ENCODE peak calls at places on chromosomes 7 and 10, in five cellular contexts. B, K, Z, V and P are unnamed samples.

GRCh38 chr7:108181073-108181985 is 51.2 kb upstream of the LAMB4 start:
- DNase-seq in B (peak; percentile 76), K (peak; percentile 58), Z (no peak), V (peak; percentile 61), P (peak; percentile 39)

GRCh38 chr7:74182453-74183090 is 8.4 kb downstream of the EIF4H start:
- DNase-seq in B (no peak), K (no peak), Z (no peak), V (no peak), P (no peak)

GRCh38 chr10:29784175-29784773 is 149.5 kb upstream of the SVIL start:
- DNase-seq in B (peak; percentile 96), K (peak; percentile 98), Z (no peak), V (no peak), P (no peak)

GRCh38 chr10:75042292-75042974 is 69.0 kb upstream of the SAMD8 start:
- DNase-seq in B (peak; percentile 23), K (peak; percentile 90), Z (no peak), V (no peak), P (no peak)

GRCh38 chr10:132784582-132785432 is 1.1 kb downstream of the NKX6-2 start:
- DNase-seq in B (peak; percentile 6), K (no peak), Z (no peak), V (no peak), P (no peak)

GRCh38 chr7:125670926-125671572 is 741.4 kb upstream of the POT1 start:
- DNase-seq in B (peak; percentile 46), K (no peak), Z (no peak), V (peak; percentile 20), P (no peak)

GRCh38 chr7:101903505-101903849 is 86.1 kb downstream of the CUX1 start:
- DNase-seq in B (no peak), K (no peak), Z (no peak), V (no peak), P (no peak)

GRCh38 chr10:27506280-27506679 is 2.2 kb downstream of the RAB18 start:
- DNase-seq in B (no peak), K (no peak), Z (no peak), V (no peak), P (no peak)

GRCh38 chr10:101289541-101289940 is 60.3 kb upstream of the LBX1 start:
- DNase-seq in B (no peak), K (no peak), Z (no peak), V (no peak), P (no peak)

GRCh38 chr10:124332426-124332825 is 86.3 kb downstream of the OAT start:
- DNase-seq in B (no peak), K (peak; percentile 65), Z (no peak), V (no peak), P (no peak)

GRCh38 chr10:77516575-77516974 is 121.0 kb downstream of the KCNMA1 start:
- DNase-seq in B (no peak), K (no peak), Z (no peak), V (no peak), P (no peak)

GRCh38 chr10:95475827-95476481 is 85.2 kb downstream of the SORBS1 start:
- DNase-seq in B (no peak), K (no peak), Z (no peak), V (no peak), P (no peak)

GRCh38 chr7:103317009-103317408 is 19.8 kb downstream of the PMPCB start:
- DNase-seq in B (no peak), K (no peak), Z (no peak), V (no peak), P (no peak)

GRCh38 chr10:29141761-29142160 is 147.1 kb upstream of the LYZL1 start:
- DNase-seq in B (peak; percentile 56), K (peak; percentile 48), Z (no peak), V (no peak), P (no peak)

GRCh38 chr10:70328987-70329386 is 45.2 kb upstream of the NPFFR1 start:
- DNase-seq in B (peak; percentile 9), K (peak; percentile 35), Z (no peak), V (no peak), P (no peak)

GRCh38 chr7:86411804-86412203 is 231.9 kb upstream of the GRM3 start:
- DNase-seq in B (no peak), K (no peak), Z (no peak), V (no peak), P (no peak)

GRCh38 chr7:81534996-81535395 is 234.9 kb downstream of the HGF start:
- DNase-seq in B (no peak), K (no peak), Z (no peak), V (no peak), P (no peak)

GRCh38 chr7:107162466-107162865 is 6.3 kb upstream of the HBP1 start:
- DNase-seq in B (no peak), K (no peak), Z (no peak), V (no peak), P (no peak)

DNA sequence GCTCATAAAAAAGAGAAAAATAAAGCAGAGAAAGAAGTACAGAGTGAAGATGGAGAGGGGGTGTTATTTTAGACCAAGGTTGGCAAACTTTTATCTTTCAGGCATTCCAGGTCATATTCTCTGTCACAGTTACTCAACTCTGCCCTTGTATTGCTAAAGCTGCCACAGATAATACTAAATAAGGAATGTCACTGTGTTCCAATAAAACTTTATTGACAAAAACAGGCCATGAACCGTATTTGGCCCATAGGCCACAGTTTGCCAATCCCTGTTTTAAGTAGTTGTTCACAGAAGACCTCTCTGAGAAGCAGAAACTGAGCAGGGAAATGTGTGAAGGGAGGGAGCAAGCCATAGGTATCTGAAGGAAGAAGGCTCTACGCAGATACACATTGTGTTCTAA is 167.4 kb downstream of the GLI3 start:
- DNase-seq in B (peak; percentile 14), K (no peak), Z (no peak), V (no peak), P (no peak)
- TF ChIP-seq CTCF in B (no peak), K (no peak), Z (no peak), V (no peak), P (no peak)

DNA sequence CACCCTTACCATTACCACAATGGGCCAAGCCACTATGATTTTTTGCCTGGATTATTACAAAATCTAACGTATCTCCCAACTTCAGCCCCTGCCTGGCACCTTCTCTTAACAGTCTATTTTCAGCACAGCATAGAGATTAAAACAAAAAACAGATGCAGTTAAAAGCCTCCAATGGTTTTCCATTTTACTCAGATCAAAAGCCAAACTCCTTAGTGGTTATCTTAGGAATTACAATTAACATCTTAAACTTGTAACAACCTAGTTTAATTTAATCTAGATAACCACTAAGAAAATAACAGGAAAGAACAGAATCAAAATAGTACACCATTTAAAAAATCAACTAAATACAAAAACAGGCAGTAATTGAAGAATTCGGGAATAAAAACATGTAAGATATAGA is 43.5 kb downstream of the DNAJC1 start:
- DNase-seq in B (no peak), K (no peak), Z (no peak), V (no peak), P (no peak)
- TF ChIP-seq CTCF in B (no peak), K (no peak), Z (no peak), V (no peak), P (peak; percentile 38)

GRCh38 chr10:49767752-49768151 is 5.6 kb upstream of the OGDHL start:
- DNase-seq in B (no peak), K (no peak), Z (no peak), V (no peak), P (no peak)
- TF ChIP-seq CTCF in B (no peak), K (no peak), Z (no peak), V (no peak), P (no peak)

GRCh38 chr7:92873776-92874175 is 37.4 kb upstream of the CDK6 start:
- DNase-seq in B (peak; percentile 20), K (no peak), Z (no peak), V (no peak), P (no peak)

GRCh38 chr7:92874567-92874966 is 38.2 kb upstream of the CDK6 start:
- DNase-seq in B (peak; percentile 27), K (no peak), Z (no peak), V (no peak), P (no peak)

GRCh38 chr7:92877367-92877766 is 41.0 kb upstream of the CDK6 start:
- DNase-seq in B (no peak), K (no peak), Z (no peak), V (no peak), P (no peak)

GRCh38 chr7:92875719-92876118 is 39.3 kb upstream of the CDK6 start:
- DNase-seq in B (no peak), K (peak; percentile 3), Z (no peak), V (no peak), P (no peak)

DNA sequence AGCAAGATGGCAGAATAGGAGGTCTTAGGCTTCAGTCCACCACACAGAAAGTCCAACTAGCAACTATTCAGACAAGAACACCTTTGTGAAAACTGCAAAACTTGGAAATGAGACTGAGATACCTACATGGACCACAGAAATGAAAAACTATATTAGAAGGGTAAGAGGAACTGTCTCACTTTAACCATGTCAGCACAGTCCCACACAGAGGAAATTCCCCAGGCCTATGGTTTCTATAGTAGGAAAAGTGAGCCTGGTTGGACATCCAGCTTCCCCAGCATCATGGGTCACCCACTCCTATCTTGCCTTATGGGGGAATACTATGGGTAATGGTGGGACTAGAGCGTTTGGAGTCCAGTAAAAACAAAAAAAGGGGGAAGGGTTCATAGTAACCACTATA is 38.8 kb upstream of the CDK6 start:
- DNase-seq in B (no peak), K (no peak), Z (no peak), V (no peak), P (no peak)
- TF ChIP-seq CTCF in B (no peak), K (no peak), Z (no peak), V (no peak), P (no peak)